ENCODE peak calls at places on chromosome X, in five cellular contexts. D is uterus, F is neural progenitor cell, N is colonic mucosa, U is endodermal cell. S is an unnamed sample.

GRCh38 chrX:139844163-139844562 is 88.7 kb downstream of the ATP11C start:
- DNase-seq in F (no peak), D (no peak), N (no peak), U (no peak), S (no peak)

GRCh38 chrX:155857561-155857960 is 23.6 kb upstream of the VAMP7 start:
- DNase-seq in F (no peak), N (no peak), D (no peak), U (peak; percentile 51), S (no peak)

GRCh38 chrX:10781847-10782530 is 161.6 kb upstream of the MID1 start:
- DNase-seq in U (no peak), D (no peak), F (no peak), N (no peak), S (no peak)

GRCh38 chrX:149881081-149881711 is at the start of gene MAGEA8:
- DNase-seq in D (no peak), N (no peak), F (peak; percentile 8), U (peak; percentile 77), S (no peak)

GRCh38 chrX:130216312-130216711 is 44.5 kb downstream of the RAB33A start:
- DNase-seq in D (no peak), N (no peak), U (no peak), F (no peak), S (no peak)

GRCh38 chrX:135985123-135985973 is at the start of gene SLC9A6:
- DNase-seq in U (peak; percentile 83), D (peak; percentile 69), F (peak; percentile 89), N (peak; percentile 76), S (peak; percentile 90)

GRCh38 chrX:22486326-22486725 is 213.6 kb downstream of the CBLL2 start:
- DNase-seq in U (no peak), D (no peak), N (no peak), F (no peak), S (no peak)

GRCh38 chrX:53190363-53190960 is 34.5 kb downstream of the KDM5C start:
- DNase-seq in F (peak; percentile 39), U (peak; percentile 86), D (no peak), N (no peak), S (no peak)

GRCh38 chrX:15738686-15739016 is 581 bp downstream of the CA5B start:
- DNase-seq in N (no peak), U (no peak), D (no peak), F (no peak), S (no peak)

GRCh38 chrX:11111947-11112346 is 815 bp downstream of the HCCS start:
- DNase-seq in N (peak; percentile 24), D (no peak), F (no peak), U (no peak), S (no peak)

GRCh38 chrX:118530537-118530936 is 34.9 kb downstream of the DOCK11 start:
- DNase-seq in N (no peak), D (no peak), F (no peak), U (no peak), S (no peak)

GRCh38 chrX:23008431-23009099 is 8.8 kb downstream of the DDX53 start:
- DNase-seq in D (no peak), N (no peak), F (peak; percentile 44), U (no peak), S (no peak)

GRCh38 chrX:74449322-74449936 is 28.1 kb downstream of the SLC16A2 start:
- DNase-seq in D (no peak), N (no peak), F (no peak), U (no peak), S (no peak)

GRCh38 chrX:82412851-82413250 is 1095.2 kb upstream of the POU3F4 start:
- DNase-seq in U (no peak), N (no peak), F (peak; percentile 2), D (no peak), S (no peak)

GRCh38 chrX:107542500-107542899 is 85.8 kb upstream of the PRPS1 start:
- DNase-seq in D (no peak), U (peak; percentile 85), F (peak; percentile 73), N (no peak), S (no peak)

GRCh38 chrX:111837226-111837625 is 38.8 kb upstream of the TRPC5OS start:
- DNase-seq in N (no peak), U (peak; percentile 36), D (no peak), F (no peak), S (no peak)

GRCh38 chrX:101287402-101287801 is 3.7 kb downstream of the TAF7L start:
- DNase-seq in D (no peak), F (peak; percentile 46), U (no peak), N (peak; percentile 31), S (no peak)

GRCh38 chrX:134642394-134642793 is 15.9 kb downstream of the PLAC1 start:
- DNase-seq in N (no peak), F (no peak), U (no peak), D (no peak), S (no peak)

GRCh38 chrX:79367907-79368306 is 773 bp upstream of the ITM2A start:
- DNase-seq in U (no peak), F (no peak), D (no peak), N (no peak), S (no peak)

GRCh38 chrX:34578237-34578636 is 78.8 kb downstream of the TMEM47 start:
- DNase-seq in U (no peak), N (no peak), D (no peak), F (peak; percentile 41), S (no peak)

GRCh38 chrX:11478971-11479370 is 185.8 kb downstream of the AMELX start:
- DNase-seq in F (no peak), N (no peak), U (no peak), D (no peak), S (no peak)

GRCh38 chrX:132662844-132663243 is 174.0 kb upstream of the MBNL3 start:
- DNase-seq in D (no peak), F (no peak), U (no peak), N (no peak), S (no peak)

GRCh38 chrX:77899081-77899828 is at the start of gene COX7B:
- DNase-seq in D (peak; percentile 83), U (peak; percentile 81), N (peak; percentile 75), F (peak; percentile 96), S (peak; percentile 53)

GRCh38 chrX:46279214-46279924 is 265.9 kb downstream of the ZNF674 start:
- DNase-seq in F (no peak), D (no peak), N (no peak), U (no peak), S (no peak)

GRCh38 chrX:101462892-101463291 is 22.4 kb upstream of the ARMCX4 start:
- DNase-seq in F (peak; percentile 3), U (no peak), N (no peak), D (no peak), S (no peak)

GRCh38 chrX:19579485-19579884 is 64.2 kb upstream of the MAP3K15 start:
- DNase-seq in F (no peak), U (no peak), D (no peak), N (no peak), S (no peak)

DNA sequence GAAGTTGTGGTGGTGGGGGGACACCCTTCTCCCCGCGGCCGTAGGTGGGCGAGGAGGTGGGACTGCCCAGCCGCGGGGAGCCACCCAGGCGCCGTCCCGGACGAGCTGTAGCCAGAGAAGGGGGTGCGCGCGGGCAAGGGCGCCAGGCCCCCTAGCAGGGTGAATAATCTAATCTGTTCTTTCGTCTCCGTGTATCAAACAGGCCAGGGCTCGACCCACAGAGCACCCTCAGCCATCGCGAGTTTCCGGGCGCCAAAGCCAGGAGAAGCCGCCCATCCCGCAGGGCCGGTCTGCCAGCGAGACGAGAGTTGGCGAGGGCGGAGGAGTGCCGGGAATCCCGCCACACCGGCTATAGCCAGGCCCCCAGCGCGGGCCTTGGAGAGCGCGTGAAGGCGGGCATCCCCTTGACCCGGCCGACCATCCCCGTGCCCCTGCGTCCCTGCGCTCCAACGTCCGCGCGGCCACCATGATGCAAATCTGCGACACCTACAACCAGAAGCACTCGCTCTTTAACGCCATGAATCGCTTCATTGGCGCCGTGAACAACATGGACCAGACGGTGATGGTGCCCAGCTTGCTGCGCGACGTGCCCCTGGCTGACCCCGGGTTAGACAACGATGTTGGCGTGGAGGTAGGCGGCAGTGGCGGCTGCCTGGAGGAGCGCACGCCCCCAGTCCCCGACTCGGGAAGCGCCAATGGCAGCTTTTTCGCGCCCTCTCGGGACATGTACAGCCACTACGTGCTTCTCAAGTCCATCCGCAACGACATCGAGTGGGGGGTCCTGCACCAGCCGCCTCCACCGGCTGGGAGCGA is 3.4 kb downstream of the MID1IP1 start:
- DNase-seq in D (peak; percentile 20), U (peak; percentile 56), F (peak; percentile 46), N (no peak), S (peak; percentile 84)
- H3K27ac ChIP-seq in D (peak overlapping the region; percentile 87), U (peak overlapping the region; percentile 68), F (no peak overlapping the region), N (peak overlapping the region; percentile 78), S (peak overlapping the region; percentile 87)

DNA sequence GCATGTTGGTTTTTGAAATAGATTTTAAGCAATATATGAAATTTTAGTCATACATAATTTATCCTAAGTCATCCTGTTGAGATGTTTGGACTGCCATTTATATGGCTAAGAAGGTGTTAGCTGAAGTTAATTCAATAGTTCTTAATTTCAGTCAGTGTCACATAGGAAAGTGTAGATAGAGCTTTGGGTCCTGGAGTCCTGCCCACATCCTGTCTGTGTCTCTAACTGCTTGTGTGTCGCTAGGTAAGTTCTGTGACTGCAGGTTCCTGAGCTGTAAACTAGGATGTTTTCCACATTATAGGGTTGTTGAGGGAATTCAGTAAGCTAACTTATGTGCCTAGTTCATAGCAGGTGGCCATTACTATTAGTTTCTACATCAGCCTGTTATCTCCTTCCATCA is 20.7 kb downstream of the OFD1 start:
- DNase-seq in N (no peak), F (no peak), D (no peak), U (no peak), S (no peak)
- H3K4me1 ChIP-seq in N (no peaks in the 10 kb centered on the region), F (no peaks in the 10 kb centered on the region), D (no peaks in the 10 kb centered on the region), U (peaks cover 3% of the 10 kb centered on the region), S (no peaks in the 10 kb centered on the region)

GRCh38 chrX:9273744-9274143 is 191.1 kb upstream of the TBL1X start:
- DNase-seq in U (no peak), D (no peak), F (no peak), N (no peak), S (no peak)

GRCh38 chrX:9278475-9279270 is 186.2 kb upstream of the TBL1X start:
- DNase-seq in D (no peak), U (no peak), F (no peak), N (no peak), S (no peak)

GRCh38 chrX:9282325-9282724 is 182.5 kb upstream of the TBL1X start:
- DNase-seq in U (no peak), F (no peak), D (no peak), N (no peak), S (no peak)

GRCh38 chrX:9279271-9279596 is 185.6 kb upstream of the TBL1X start:
- DNase-seq in D (no peak), N (no peak), F (no peak), U (no peak), S (no peak)
- H3K4me3 ChIP-seq in D (peak overlapping the region; percentile 29), N (no peak overlapping the region), F (no peak overlapping the region), U (no peak overlapping the region), S (no peak overlapping the region)

GRCh38 chrX:55160685-55161552 is 59.2 kb upstream of the PAGE5 start:
- DNase-seq in U (peak; percentile 93), F (peak; percentile 92), N (peak; percentile 91), D (peak; percentile 90), S (peak; percentile 95)

GRCh38 chrX:55163171-55163570 is 57.0 kb upstream of the PAGE5 start:
- DNase-seq in N (no peak), F (no peak), D (no peak), U (no peak), S (no peak)

GRCh38 chrX:55161581-55161980 is 58.6 kb upstream of the PAGE5 start:
- DNase-seq in D (no peak), U (peak; percentile 56), F (peak; percentile 51), N (no peak), S (no peak)

DNA sequence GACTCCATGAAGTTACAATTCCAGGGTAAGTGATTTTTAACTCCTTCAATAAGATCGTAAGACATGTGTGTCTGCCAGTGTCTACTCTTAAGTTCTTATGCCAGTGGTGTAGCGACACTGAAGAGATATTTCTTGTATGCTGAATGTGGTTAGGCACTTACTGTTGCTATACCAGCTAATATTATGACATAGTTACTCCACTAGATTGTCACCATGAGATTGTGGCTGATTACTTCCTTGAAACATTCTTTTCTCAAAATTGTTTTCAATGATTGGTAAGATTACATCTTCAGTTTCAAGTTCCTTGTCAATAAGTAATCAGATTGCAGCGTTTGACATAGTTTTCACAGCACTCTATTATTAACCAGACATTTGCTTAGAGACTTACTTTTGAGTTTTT is 60.6 kb upstream of the PAGE5 start:
- DNase-seq in F (no peak), U (no peak), N (no peak), D (no peak), S (no peak)
- H3K27ac ChIP-seq in F (no peak overlapping the region), U (no peak overlapping the region), N (no peak overlapping the region), D (no peak overlapping the region), S (no peak overlapping the region)

S was measured in aorta.